ENCODE peak calls at places on chromosome 6, in eight cellular contexts. P is spleen, B is prostate gland, J is A549, K is IMR-90, G is uterus, X is body of pancreas, Z is endothelial cell of umbilical vein. A is an unnamed sample. For H3K4me1, the result is how much of the 10 kb centered on the place peaks cover.

GRCh38 chr6:31525932-31526591 is 2.7 kb upstream of the MCCD1 start:
- DNase-seq in P (no peak), B (no peak), J (no peak), K (peak), G (no peak), X (no peak), Z (peak), A (no peak)

GRCh38 chr6:131631625-131632284 is 3.7 kb upstream of the MED23 start:
- DNase-seq in P (no peak), B (peak), J (no peak), K (no peak), G (no peak), X (no peak), Z (no peak), A (no peak)

GRCh38 chr6:83430606-83431544 is at the start of gene ME1:
- DNase-seq in P (peak), B (peak), J (peak), K (peak), G (peak), X (peak), Z (peak), A (peak)

GRCh38 chr6:147154454-147154853 is 49.8 kb upstream of the STXBP5 start:
- DNase-seq in P (no peak), B (peak), J (peak), K (peak), G (no peak), X (no peak), Z (no peak), A (no peak)

GRCh38 chr6:44801188-44801587 is 413.7 kb downstream of the CDC5L start:
- DNase-seq in P (no peak), B (no peak), J (no peak), K (no peak), G (no peak), X (no peak), Z (no peak), A (peak)

GRCh38 chr6:90386796-90387390 is 90.2 kb upstream of the BACH2 start:
- DNase-seq in P (no peak), B (peak), J (no peak), K (no peak), G (no peak), X (no peak), Z (no peak), A (no peak)

GRCh38 chr6:139308936-139309603 is 17.3 kb upstream of the TXLNB start:
- DNase-seq in P (no peak), B (no peak), J (no peak), K (peak), G (peak), X (no peak), Z (no peak), A (no peak)

GRCh38 chr6:166456360-166457156 is 73.8 kb upstream of the MPC1 start:
- DNase-seq in P (no peak), B (no peak), J (peak), K (peak), G (no peak), X (no peak), Z (peak), A (no peak)

GRCh38 chr6:43262000-43262779 is 18.9 kb downstream of the TTBK1 start:
- DNase-seq in P (no peak), B (no peak), J (no peak), K (no peak), G (no peak), X (no peak), Z (no peak), A (no peak)

GRCh38 chr6:5645275-5645674 is 361.4 kb downstream of the NRN1 start:
- DNase-seq in P (no peak), B (no peak), J (no peak), K (no peak), G (no peak), X (no peak), Z (no peak), A (no peak)

GRCh38 chr6:146871613-146872465 is 273.1 kb downstream of the ADGB start:
- DNase-seq in P (no peak), B (no peak), J (no peak), K (no peak), G (no peak), X (no peak), Z (no peak), A (no peak)

GRCh38 chr6:40931927-40932326 is 107.1 kb downstream of the UNC5CL start:
- DNase-seq in P (no peak), B (no peak), J (no peak), K (peak), G (no peak), X (no peak), Z (peak), A (no peak)

GRCh38 chr6:12592634-12593033 is 123.9 kb upstream of the PHACTR1 start:
- DNase-seq in P (no peak), B (no peak), J (peak), K (no peak), G (no peak), X (peak), Z (no peak), A (no peak)

GRCh38 chr6:144150673-144151009 is 324 bp downstream of the STX11 start:
- DNase-seq in P (peak), B (no peak), J (peak), K (peak), G (no peak), X (no peak), Z (peak), A (peak)

GRCh38 chr6:20978176-20978614 is 443.9 kb downstream of the CDKAL1 start:
- DNase-seq in P (no peak), B (no peak), J (no peak), K (peak), G (no peak), X (no peak), Z (peak), A (peak)

GRCh38 chr6:2665169-2666070 is 85.3 kb downstream of the MYLK4 start:
- DNase-seq in P (no peak), B (no peak), J (no peak), K (peak), G (no peak), X (no peak), Z (no peak), A (no peak)

GRCh38 chr6:23647045-23647444 is 479.0 kb upstream of the NRSN1 start:
- DNase-seq in P (no peak), B (no peak), J (no peak), K (no peak), G (no peak), X (no peak), Z (no peak), A (no peak)

GRCh38 chr6:36853325-36853724 is 14.1 kb upstream of the CPNE5 start:
- DNase-seq in P (no peak), B (peak), J (no peak), K (peak), G (peak), X (no peak), Z (peak), A (no peak)

GRCh38 chr6:113879186-113880096 is 22.3 kb downstream of the MARCKS start:
- DNase-seq in P (no peak), B (peak), J (peak), K (peak), G (peak), X (peak), Z (peak), A (peak)

GRCh38 chr6:73047801-73048200 is 177.5 kb downstream of the KHDC1L start:
- DNase-seq in P (no peak), B (no peak), J (no peak), K (no peak), G (no peak), X (no peak), Z (no peak), A (no peak)

GRCh38 chr6:161963181-161963580 is 689.3 kb upstream of the AGPAT4 start:
- DNase-seq in P (no peak), B (no peak), J (no peak), K (no peak), G (no peak), X (no peak), Z (no peak), A (no peak)

GRCh38 chr6:163579880-163580295 is 165.4 kb downstream of the QKI start:
- DNase-seq in P (no peak), B (no peak), J (peak), K (no peak), G (no peak), X (no peak), Z (peak), A (peak)

GRCh38 chr6:24719125-24719931 is at the start of gene C6orf62:
- DNase-seq in P (peak), B (no peak), J (no peak), K (peak), G (no peak), X (peak), Z (peak), A (peak)

GRCh38 chr6:24721461-24722215 is 2.7 kb upstream of the C6orf62 start:
- DNase-seq in P (no peak), B (peak), J (no peak), K (peak), G (no peak), X (no peak), Z (no peak), A (no peak)

GRCh38 chr6:24720131-24720603 is 1.2 kb upstream of the C6orf62 start:
- DNase-seq in P (peak), B (peak), J (peak), K (peak), G (peak), X (peak), Z (peak), A (peak)

GRCh38 chr6:24718449-24719124 is 367 bp downstream of the C6orf62 start:
- DNase-seq in P (no peak), B (no peak), J (no peak), K (no peak), G (no peak), X (no peak), Z (peak), A (no peak)

DNA sequence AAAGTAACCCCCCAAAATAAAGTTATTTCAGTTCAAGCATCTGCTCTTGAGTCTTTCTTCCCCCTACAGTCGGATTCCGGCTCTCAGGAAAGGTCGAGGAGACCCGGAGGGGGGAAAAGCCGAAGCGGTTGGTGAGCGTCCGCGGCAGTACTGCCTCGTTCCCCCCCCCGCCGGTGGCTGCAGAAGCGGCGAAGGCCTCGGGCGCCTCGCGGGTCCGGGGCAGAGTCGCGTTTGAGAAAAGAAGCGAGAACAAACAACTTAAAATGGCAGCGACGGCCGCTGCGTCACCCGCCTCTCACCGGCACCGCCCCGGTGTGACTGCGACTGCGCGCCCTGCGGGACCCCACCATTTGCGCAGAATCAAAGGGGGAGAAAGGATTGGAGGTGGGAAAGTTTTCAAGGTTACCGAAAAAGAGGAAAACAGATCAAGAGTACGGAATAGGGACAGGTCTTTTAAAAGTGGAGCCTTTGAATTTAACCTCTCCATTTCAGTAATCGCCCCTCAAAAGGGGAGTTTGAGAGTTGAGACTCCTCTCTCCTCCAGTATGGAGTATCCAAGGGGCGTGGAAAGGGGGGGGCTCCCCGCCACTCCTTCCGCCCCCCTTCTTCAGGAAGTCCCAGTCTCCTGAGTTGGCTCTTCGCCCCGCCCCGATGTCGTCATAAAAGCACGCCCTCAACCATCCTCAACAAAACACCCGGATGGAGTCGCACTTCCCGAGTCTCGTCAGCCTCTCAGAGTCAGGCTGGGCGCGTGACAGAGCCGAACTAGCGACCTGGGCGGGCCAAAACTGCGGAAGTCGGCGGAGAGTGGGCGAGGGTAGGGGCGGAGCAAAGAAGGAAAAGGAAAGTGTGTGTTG is 1.9 kb upstream of the C6orf62 start:
- DNase-seq in P (peak), B (peak), J (peak), K (peak), G (peak), X (peak), Z (peak), A (peak)
- TF ChIP-seq POLR2A in P (peak), B (peak), J (peak), K (peak), G (peak), X (peak), Z (peak), A (peak)

GRCh38 chr6:35724471-35724870 is 12.4 kb upstream of the ARMC12 start:
- DNase-seq in P (peak), B (no peak), J (no peak), K (no peak), G (no peak), X (no peak), Z (no peak), A (no peak)

GRCh38 chr6:35723587-35723986 is 13.2 kb upstream of the ARMC12 start:
- DNase-seq in P (no peak), B (no peak), J (no peak), K (no peak), G (no peak), X (no peak), Z (no peak), A (no peak)

GRCh38 chr6:35722121-35722761 is 14.6 kb upstream of the ARMC12 start:
- DNase-seq in P (no peak), B (peak), J (no peak), K (no peak), G (peak), X (peak), Z (no peak), A (peak)

GRCh38 chr6:35725081-35725708 is 11.6 kb upstream of the ARMC12 start:
- DNase-seq in P (peak), B (no peak), J (no peak), K (no peak), G (no peak), X (no peak), Z (no peak), A (no peak)

DNA sequence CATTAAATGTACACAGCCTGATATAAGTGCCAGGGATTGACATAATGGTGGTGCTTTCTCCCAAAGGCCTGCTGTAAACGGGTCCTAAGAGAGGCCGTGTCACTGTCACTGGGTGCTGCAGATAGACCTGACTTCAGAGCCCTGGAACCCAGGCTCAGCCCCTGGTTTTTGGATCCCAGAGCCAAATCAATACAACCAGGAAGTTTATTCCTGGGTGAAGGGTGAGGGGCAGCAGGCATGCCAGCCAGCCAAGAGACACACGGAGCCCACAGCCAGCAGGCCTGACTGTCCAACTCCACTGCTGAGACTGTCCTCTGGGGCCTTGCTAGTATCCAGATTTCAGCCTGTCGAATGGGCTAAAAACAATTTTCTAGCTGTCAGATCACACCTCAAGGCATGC is 12.8 kb upstream of the ARMC12 start:
- DNase-seq in P (no peak), B (no peak), J (no peak), K (no peak), G (no peak), X (no peak), Z (no peak), A (no peak)
- H3K4me1 ChIP-seq in P (half or more), B (half or more), J (under half), K (under half), G (under half), X (half or more), Z (under half), A (half or more)

GRCh38 chr6:7726416-7727149 is 684 bp downstream of the BMP6 start:
- DNase-seq in P (peak), B (no peak), J (peak), K (no peak), G (no peak), X (no peak), Z (no peak), A (peak)

GRCh38 chr6:7723554-7723953 is 2.3 kb upstream of the BMP6 start:
- DNase-seq in P (no peak), B (no peak), J (no peak), K (no peak), G (no peak), X (no peak), Z (no peak), A (no peak)

GRCh38 chr6:7727150-7727950 is 1.5 kb downstream of the BMP6 start:
- DNase-seq in P (peak), B (no peak), J (peak), K (no peak), G (no peak), X (no peak), Z (no peak), A (peak)

GRCh38 chr6:7725849-7726415 is at the start of gene BMP6:
- DNase-seq in P (peak), B (peak), J (peak), K (peak), G (peak), X (peak), Z (peak), A (peak)

DNA sequence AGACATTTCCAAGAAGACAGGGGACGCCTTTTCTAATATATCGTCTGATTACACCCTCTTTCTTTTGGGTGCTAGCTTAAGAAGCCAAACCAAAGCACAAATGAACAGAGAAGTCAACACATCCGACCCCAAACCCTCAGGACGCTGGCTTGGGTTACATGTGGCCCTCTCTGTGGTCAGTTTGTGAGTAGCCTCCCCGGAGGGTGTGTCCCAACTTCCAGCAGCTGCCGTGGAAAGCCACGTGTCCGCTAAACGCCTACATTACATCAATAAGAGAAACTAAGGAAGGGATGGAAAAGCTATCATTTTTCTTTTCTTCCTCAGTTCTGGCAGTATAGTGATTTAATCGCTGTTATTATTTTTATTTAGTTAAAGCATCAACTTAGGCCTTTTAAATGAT is 487 bp upstream of the BMP6 start:
- DNase-seq in P (no peak), B (no peak), J (no peak), K (no peak), G (no peak), X (no peak), Z (no peak), A (no peak)
- H3K4me3 ChIP-seq in P (no peak), B (peak), J (no peak), K (peak), G (peak), X (no peak), Z (no peak), A (no peak)

GRCh38 chr6:33313709-33314514 is at the start of gene TAPBP:
- DNase-seq in P (peak), B (peak), J (peak), K (peak), G (peak), X (peak), Z (peak), A (peak)
- TF ChIP-seq POLR2A in P (peak), B (peak), J (no peak), K (peak), G (peak), X (peak), Z (peak), A (peak)

DNA sequence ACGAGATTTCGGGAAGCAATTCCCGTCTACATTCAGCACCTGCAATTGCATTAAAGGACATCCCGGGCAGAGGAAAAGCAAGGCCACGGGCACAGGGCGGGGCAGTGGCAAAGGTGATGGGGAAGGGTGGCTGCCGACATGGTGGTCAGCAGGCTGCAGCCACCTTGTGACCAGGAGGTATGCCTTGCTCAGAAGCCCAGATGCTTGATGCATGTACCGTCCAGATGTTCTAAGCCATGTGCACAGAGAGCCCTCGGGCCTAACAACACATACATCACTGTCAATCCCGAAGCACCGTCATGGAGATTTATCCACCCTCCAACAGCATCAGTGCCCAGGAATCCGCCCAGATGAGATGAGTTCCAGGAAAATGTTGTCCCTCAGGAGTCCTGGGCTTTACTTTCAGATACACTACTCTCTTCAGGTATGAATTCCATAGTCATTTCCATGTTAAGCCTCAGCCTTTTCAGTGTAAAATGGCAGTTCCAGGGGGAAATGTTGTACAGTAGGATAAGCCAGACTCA is 77.8 kb upstream of the FRMD1 start:
- DNase-seq in P (no peak), B (no peak), J (no peak), K (no peak), G (no peak), X (no peak), Z (no peak), A (no peak)
- H3K4me1 ChIP-seq in P (under half), B (under half), J (under half), K (under half), G (under half), X (under half), Z (under half), A (under half)

GRCh38 chr6:10582774-10583508 is 61.8 kb downstream of the GCNT2 start:
- DNase-seq in P (no peak), B (peak), J (no peak), K (no peak), G (no peak), X (peak), Z (no peak), A (peak)

GRCh38 chr6:10584607-10585006 is 63.5 kb downstream of the GCNT2 start:
- DNase-seq in P (no peak), B (no peak), J (no peak), K (no peak), G (no peak), X (no peak), Z (no peak), A (no peak)

GRCh38 chr6:10586302-10586701 is 65.2 kb downstream of the GCNT2 start:
- DNase-seq in P (no peak), B (no peak), J (no peak), K (no peak), G (no peak), X (no peak), Z (no peak), A (no peak)

GRCh38 chr6:10583509-10583908 is 62.4 kb downstream of the GCNT2 start:
- DNase-seq in P (no peak), B (no peak), J (no peak), K (no peak), G (no peak), X (no peak), Z (no peak), A (no peak)

DNA sequence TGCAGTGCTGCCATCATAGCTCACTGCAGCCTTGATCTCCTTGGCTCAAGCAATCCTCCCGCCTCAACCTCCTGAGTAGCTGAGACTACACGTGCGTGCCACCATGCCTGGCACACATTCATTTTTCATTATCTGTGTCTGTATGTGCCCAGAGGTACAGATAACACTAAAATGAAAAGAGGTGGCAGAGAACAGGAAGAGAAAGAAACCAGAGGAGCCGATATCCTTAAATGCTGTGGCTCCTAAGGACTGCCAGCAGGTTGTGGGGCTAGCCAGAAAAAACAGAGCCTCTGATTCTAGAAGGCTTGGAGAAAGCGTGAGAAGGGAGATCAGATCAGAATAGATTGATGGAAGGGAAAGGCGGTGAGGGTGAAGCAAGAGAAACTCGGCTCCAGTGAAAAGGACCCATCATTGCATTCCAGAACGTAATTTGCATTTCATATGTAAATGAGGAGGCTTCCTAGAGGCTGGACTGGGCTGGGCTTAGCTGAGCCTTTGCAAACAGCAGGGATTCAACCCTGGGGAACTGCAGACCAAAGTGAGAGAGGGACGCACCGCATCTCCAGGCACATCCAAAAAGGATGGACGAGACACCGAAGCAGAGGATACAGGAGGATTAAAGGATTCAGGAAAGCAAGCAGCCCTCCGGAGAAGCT is 64.2 kb downstream of the GCNT2 start:
- DNase-seq in P (no peak), B (no peak), J (no peak), K (no peak), G (no peak), X (no peak), Z (no peak), A (no peak)
- H3K4me3 ChIP-seq in P (no peak), B (no peak), J (no peak), K (no peak), G (no peak), X (no peak), Z (no peak), A (no peak)

GRCh38 chr6:69796627-69797390 is at the start of gene LMBRD1:
- DNase-seq in P (peak), B (peak), J (peak), K (peak), G (peak), X (peak), Z (peak), A (peak)
- TF ChIP-seq POLR2A in P (peak), B (peak), J (peak), K (peak), G (no peak), X (peak), Z (no peak), A (peak)